ENCODE peak calls at places on chromosomes 12 and 14, in seven cellular contexts. K, O, C, U, T, Y and R are unnamed samples.

GRCh38 chr12:54404061-54405004 is 14.7 kb downstream of the ITGA5 start:
- DNase-seq in K (no peak), O (peak), C (peak), U (no peak), T (peak), Y (no peak), R (no peak)

GRCh38 chr12:57474862-57475261 is 4.8 kb downstream of the ARHGAP9 start:
- DNase-seq in K (no peak), O (no peak), C (no peak), U (no peak), T (no peak), Y (no peak), R (no peak)

GRCh38 chr12:62813031-62813829 is 121.7 kb downstream of the PPM1H start:
- DNase-seq in K (peak), O (peak), C (peak), U (no peak), T (peak), Y (peak), R (no peak)

GRCh38 chr12:76679778-76680177 is 84.1 kb upstream of the ZDHHC17 start:
- DNase-seq in K (no peak), O (no peak), C (no peak), U (no peak), T (no peak), Y (no peak), R (no peak)

GRCh38 chr12:91877022-91877421 is 268.6 kb downstream of the BTG1 start:
- DNase-seq in K (no peak), O (no peak), C (peak), U (no peak), T (peak), Y (peak), R (no peak)

GRCh38 chr14:65487783-65488578 is 75.5 kb downstream of the FUT8 start:
- DNase-seq in K (no peak), O (no peak), C (no peak), U (no peak), T (no peak), Y (no peak), R (no peak)

GRCh38 chr12:117089463-117089862 is 9.8 kb downstream of the TESC start:
- DNase-seq in K (no peak), O (no peak), C (no peak), U (no peak), T (no peak), Y (no peak), R (no peak)

GRCh38 chr12:1611775-1612174 is 17.3 kb upstream of the WNT5B start:
- DNase-seq in K (no peak), O (peak), C (peak), U (no peak), T (no peak), Y (peak), R (no peak)

GRCh38 chr14:31827325-31827724 is 249.8 kb upstream of the ARHGAP5 start:
- DNase-seq in K (no peak), O (no peak), C (no peak), U (no peak), T (no peak), Y (no peak), R (no peak)

GRCh38 chr14:30873308-30874119 is 845 bp upstream of the COCH start:
- DNase-seq in K (no peak), O (no peak), C (no peak), U (no peak), T (no peak), Y (no peak), R (no peak)

GRCh38 chr14:35533357-35534129 is 421 bp upstream of the INSM2 start:
- DNase-seq in K (peak), O (peak), C (peak), U (no peak), T (peak), Y (peak), R (peak)

GRCh38 chr14:91890291-91890749 is 23.0 kb upstream of the TC2N start:
- DNase-seq in K (no peak), O (no peak), C (no peak), U (no peak), T (peak), Y (no peak), R (no peak)

GRCh38 chr14:76323331-76324050 is 52.4 kb upstream of the ESRRB start:
- DNase-seq in K (no peak), O (no peak), C (no peak), U (no peak), T (no peak), Y (no peak), R (no peak)

GRCh38 chr12:75725505-75726120 is 214.2 kb upstream of the KRR1 start:
- DNase-seq in K (no peak), O (peak), C (peak), U (no peak), T (no peak), Y (peak), R (no peak)

GRCh38 chr12:43069768-43070221 is 480.2 kb upstream of the PRICKLE1 start:
- DNase-seq in K (peak), O (no peak), C (no peak), U (no peak), T (no peak), Y (no peak), R (no peak)

GRCh38 chr12:90043264-90043663 is 334.6 kb upstream of the ATP2B1 start:
- DNase-seq in K (no peak), O (peak), C (peak), U (no peak), T (no peak), Y (no peak), R (no peak)

GRCh38 chr12:124006582-124007170 is 33.7 kb downstream of the ZNF664 start:
- DNase-seq in K (no peak), O (no peak), C (no peak), U (no peak), T (peak), Y (no peak), R (no peak)

GRCh38 chr12:23753627-23754358 is 195.7 kb downstream of the SOX5 start:
- DNase-seq in K (no peak), O (no peak), C (no peak), U (no peak), T (no peak), Y (no peak), R (no peak)

GRCh38 chr14:64706552-64707193 is 2.4 kb downstream of the PLEKHG3 start:
- DNase-seq in K (peak), O (no peak), C (no peak), U (no peak), T (no peak), Y (no peak), R (no peak)

GRCh38 chr14:50001999-50002925 is 109.4 kb downstream of the ARF6 start:
- DNase-seq in K (peak), O (no peak), C (peak), U (no peak), T (peak), Y (no peak), R (no peak)

GRCh38 chr14:56657604-56658003 is 78.0 kb downstream of the TMEM260 start:
- DNase-seq in K (no peak), O (no peak), C (no peak), U (no peak), T (no peak), Y (no peak), R (no peak)